ENCODE peak calls at places on chromosome 9, in seven cellular contexts. I is psoas muscle, O is heart left ventricle, C is cardiac muscle cell, Z is IMR-90, L is HL-60, D is body of pancreas. A is an unnamed sample.

GRCh38 chr9:37926737-37927590 is 23.0 kb upstream of the SLC25A51 start:
- DNase-seq in I (no peak), C (no peak), L (no peak), Z (no peak), D (no peak), O (peak), A (no peak)

GRCh38 chr9:136054146-136054545 is 40.9 kb downstream of the NACC2 start:
- DNase-seq in O (no peak), C (no peak), D (no peak), Z (no peak), L (no peak), I (no peak), A (no peak)

GRCh38 chr9:81389569-81389993 is 299.8 kb downstream of the TLE1 start:
- DNase-seq in C (peak), L (no peak), Z (peak), O (peak), I (no peak), D (no peak), A (no peak)

GRCh38 chr9:120925535-120926396 is 830 bp downstream of the TRAF1 start:
- DNase-seq in C (peak), Z (peak), O (peak), D (no peak), I (no peak), L (no peak), A (peak)

GRCh38 chr9:88313364-88314220 is 74.7 kb upstream of the SPIN1 start:
- DNase-seq in L (no peak), Z (no peak), C (no peak), I (no peak), D (no peak), O (no peak), A (no peak)

GRCh38 chr9:110027624-110028023 is 180.3 kb downstream of the C9orf152 start:
- DNase-seq in O (peak), Z (peak), L (no peak), D (no peak), C (peak), I (no peak), A (no peak)

GRCh38 chr9:89386797-89387196 is 68.5 kb downstream of the SECISBP2 start:
- DNase-seq in I (peak), O (peak), Z (no peak), C (no peak), L (no peak), D (peak), A (no peak)

GRCh38 chr9:16964228-16964627 is 93.8 kb upstream of the BNC2 start:
- DNase-seq in O (no peak), L (no peak), I (no peak), D (no peak), C (peak), Z (peak), A (no peak)

GRCh38 chr9:13863112-13863511 is 450.8 kb downstream of the NFIB start:
- DNase-seq in L (no peak), I (peak), O (peak), C (peak), D (no peak), Z (peak), A (no peak)

GRCh38 chr9:35845824-35846771 is 17.1 kb downstream of the TMEM8B start:
- DNase-seq in I (no peak), C (no peak), D (no peak), Z (no peak), O (no peak), L (no peak), A (no peak)

GRCh38 chr9:23447166-23447565 is 378.9 kb downstream of the ELAVL2 start:
- DNase-seq in Z (no peak), I (no peak), D (no peak), C (no peak), O (no peak), L (no peak), A (no peak)

GRCh38 chr9:17609312-17610005 is 30.6 kb downstream of the SH3GL2 start:
- DNase-seq in O (no peak), C (no peak), Z (no peak), I (no peak), L (no peak), D (no peak), A (no peak)

GRCh38 chr9:5629312-5630037 is 568 bp downstream of the RIC1 start:
- DNase-seq in L (no peak), D (peak), O (peak), C (peak), Z (no peak), I (peak), A (peak)

DNA sequence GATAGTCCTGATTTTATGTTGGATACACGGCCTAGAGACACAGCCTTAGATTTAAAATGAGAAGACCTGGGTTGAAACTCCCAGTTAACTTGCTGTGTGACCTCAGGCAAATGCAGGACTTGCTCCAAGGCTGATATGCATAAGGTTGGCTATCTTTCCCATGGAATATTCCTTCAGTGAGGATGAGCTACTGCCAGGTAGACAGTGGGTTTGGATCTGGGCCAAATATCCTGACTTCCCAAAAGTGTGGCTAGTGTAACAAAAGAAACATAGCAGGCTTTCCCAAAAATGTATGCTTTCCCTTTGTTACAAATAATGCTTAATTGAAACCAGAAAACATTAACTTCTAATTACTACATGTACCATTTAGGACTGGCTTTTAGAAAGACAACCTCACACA is 697 bp upstream of the XPA start:
- DNase-seq in L (no peak), O (no peak), I (no peak), Z (no peak), D (no peak), C (no peak), A (no peak)
- H3K4me3 ChIP-seq in L (no peak), O (peak), I (peak), Z (no peak), D (no peak), C (no peak), A (peak)

DNA sequence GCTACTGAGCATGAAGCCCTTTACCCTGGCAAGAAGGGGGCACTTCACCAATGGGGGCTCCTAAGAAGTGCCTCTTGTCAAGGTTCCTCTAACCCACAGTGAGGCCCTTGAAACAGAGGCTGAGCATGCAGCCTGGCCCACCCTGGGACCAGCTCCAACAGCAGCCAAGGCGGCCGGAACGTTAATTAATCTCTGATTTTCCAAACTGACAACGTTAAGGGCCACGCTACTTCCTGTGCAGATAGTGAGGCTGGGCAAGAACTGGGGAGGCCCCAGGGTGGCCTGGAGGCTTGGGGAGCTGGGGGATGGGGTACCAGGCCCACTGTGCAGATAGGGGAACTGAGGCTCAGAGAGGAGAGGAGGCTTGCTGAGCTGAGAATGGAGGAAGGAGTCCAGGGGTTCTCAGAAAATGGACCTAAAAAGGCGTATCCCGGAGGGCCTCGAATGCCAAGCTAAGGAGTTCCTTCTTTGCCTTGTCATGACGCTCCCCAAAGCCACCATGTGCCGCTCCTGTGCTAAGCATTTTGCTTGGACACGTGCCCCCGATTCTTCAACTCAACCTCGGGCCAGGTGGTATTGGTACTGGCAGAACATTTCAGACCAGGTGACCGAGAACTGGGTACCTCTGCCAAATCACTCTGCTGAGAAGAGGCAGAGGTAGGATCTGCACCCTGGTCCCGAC is 72.0 kb upstream of the STXBP1 start:
- DNase-seq in Z (no peak), C (no peak), I (no peak), L (no peak), D (peak), O (no peak), A (no peak)
- H3K4me3 ChIP-seq in Z (no peak), C (no peak), I (no peak), L (no peak), D (no peak), O (no peak), A (no peak)

GRCh38 chr9:129351642-129352151 is 173.6 kb upstream of the IER5L start:
- DNase-seq in I (no peak), C (peak), O (no peak), D (no peak), L (no peak), Z (no peak), A (no peak)
- H3K4me3 ChIP-seq in I (peak), C (peak), O (peak), D (no peak), L (peak), Z (peak), A (peak)

GRCh38 chr9:113677057-113677456 is 199.1 kb upstream of the ZNF618 start:
- DNase-seq in C (peak), Z (no peak), O (no peak), I (no peak), D (no peak), L (no peak), A (no peak)

GRCh38 chr9:113673726-113674125 is 202.4 kb upstream of the ZNF618 start:
- DNase-seq in Z (peak), L (no peak), I (no peak), O (no peak), C (peak), D (no peak), A (no peak)

GRCh38 chr9:113674436-113674835 is 201.7 kb upstream of the ZNF618 start:
- DNase-seq in Z (peak), D (no peak), L (no peak), I (no peak), C (peak), O (no peak), A (no peak)

GRCh38 chr9:113677569-113677968 is 198.5 kb upstream of the ZNF618 start:
- DNase-seq in I (no peak), L (no peak), C (no peak), D (no peak), Z (no peak), O (no peak), A (no peak)

DNA sequence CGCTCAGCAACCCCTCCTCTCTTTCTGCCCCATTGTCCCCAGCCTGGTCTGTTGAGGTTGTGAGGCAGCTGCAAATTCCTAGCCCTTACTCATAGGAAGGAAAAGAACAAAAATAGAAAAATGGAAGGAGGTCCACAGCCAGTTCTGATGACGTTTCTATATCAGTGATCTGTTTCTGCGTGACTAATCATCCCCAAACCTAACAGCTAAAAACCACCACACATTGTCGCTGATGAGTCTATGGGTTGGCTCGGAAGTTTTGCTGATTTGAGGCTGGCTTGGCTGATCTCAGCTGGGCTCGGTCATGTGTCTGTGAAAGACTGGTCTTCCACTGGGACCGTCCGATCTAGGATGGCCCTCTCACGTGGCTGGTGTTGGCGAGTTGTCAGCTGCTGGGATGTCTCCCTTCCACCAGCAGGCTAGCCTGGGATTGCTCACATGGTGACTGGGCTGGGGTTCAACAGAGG is 200.6 kb upstream of the ZNF618 start:
- DNase-seq in Z (peak), I (peak), L (no peak), O (peak), C (peak), D (peak), A (no peak)
- H3K4me3 ChIP-seq in Z (no peak), I (peak), L (no peak), O (no peak), C (no peak), D (no peak), A (no peak)

DNA sequence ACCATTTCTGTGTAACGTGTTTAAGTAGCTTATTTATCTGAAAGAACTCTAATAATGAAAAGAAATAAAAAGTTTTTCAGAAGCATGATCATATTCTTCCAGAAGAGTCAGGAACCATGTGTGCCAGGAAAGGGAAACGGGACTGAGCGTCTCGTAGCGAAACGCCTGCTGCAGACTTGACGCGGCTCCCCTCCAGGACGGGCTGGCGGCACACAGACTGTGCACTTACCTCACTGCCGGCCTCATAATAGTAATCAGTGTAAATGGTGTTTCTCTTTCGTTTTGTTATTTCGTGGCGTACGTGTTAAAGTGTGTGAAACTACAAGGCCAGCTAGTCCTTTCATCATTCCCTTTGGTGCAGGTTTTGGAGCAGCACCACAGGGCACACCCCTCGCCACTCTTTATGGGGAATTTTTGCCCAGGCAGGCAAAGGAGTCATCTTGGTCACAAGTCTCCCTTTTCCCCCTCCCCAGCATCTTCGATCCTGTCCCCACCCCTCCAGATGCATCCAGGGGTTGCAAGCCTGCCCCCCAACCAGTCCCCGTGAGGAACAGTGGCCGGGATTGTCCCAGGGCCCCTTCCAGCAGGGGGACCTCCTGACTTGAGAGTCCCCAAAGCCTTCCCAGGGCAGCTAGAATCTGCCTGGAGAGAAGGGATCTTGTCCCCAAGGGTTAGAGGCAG is 233.1 kb downstream of the FANCC start:
- DNase-seq in Z (no peak), I (peak), O (no peak), C (no peak), L (no peak), D (peak), A (no peak)
- H3K4me3 ChIP-seq in Z (no peak), I (peak), O (no peak), C (no peak), L (no peak), D (no peak), A (no peak)

GRCh38 chr9:86600291-86600690 is 246.1 kb upstream of the TUT7 start:
- DNase-seq in O (no peak), D (no peak), Z (peak), C (peak), I (no peak), L (no peak), A (no peak)

GRCh38 chr9:86599565-86599964 is 245.4 kb upstream of the TUT7 start:
- DNase-seq in Z (no peak), L (no peak), D (no peak), I (no peak), C (no peak), O (no peak), A (no peak)

GRCh38 chr9:86601697-86602096 is 247.5 kb upstream of the TUT7 start:
- DNase-seq in I (no peak), L (no peak), O (no peak), C (no peak), D (no peak), Z (peak), A (no peak)

GRCh38 chr9:86600977-86601376 is 246.8 kb upstream of the TUT7 start:
- DNase-seq in I (no peak), L (no peak), O (no peak), D (no peak), Z (no peak), C (no peak), A (no peak)

GRCh38 chr9:86598411-86599239 is 244.4 kb upstream of the TUT7 start:
- DNase-seq in Z (no peak), I (no peak), O (no peak), L (no peak), C (peak), D (no peak), A (no peak)
- H3K4me3 ChIP-seq in Z (no peak), I (no peak), O (no peak), L (no peak), C (no peak), D (no peak), A (no peak)